ENCODE peak calls at places on chromosomes 4 and X, in five cellular contexts. G is suprapubic skin, C is endothelial cell of umbilical vein, L is fibroblast of the aortic adventitia, K is left lung. A is an unnamed sample.
A peak's percentile ranks its signal among the peaks of the same experiment; 100 is the strongest.

GRCh38 chr4:3013839-3014350 is 50.5 kb downstream of the GRK4 start:
- DNase-seq in G (peak; percentile 11), C (no peak), L (no peak), K (no peak), A (peak; percentile 65)

GRCh38 chr4:95510877-95511276 is 37.9 kb downstream of the UNC5C start:
- DNase-seq in G (no peak), C (no peak), L (no peak), K (no peak), A (no peak)

GRCh38 chr4:106659386-106659785 is 290.8 kb upstream of the GIMD1 start:
- DNase-seq in G (no peak), C (no peak), L (peak; percentile 48), K (no peak), A (no peak)

GRCh38 chrX:75603833-75604232 is 81.0 kb upstream of the ZDHHC15 start:
- DNase-seq in G (no peak), C (peak; percentile 4), L (peak; percentile 40), K (no peak), A (no peak)

GRCh38 chrX:11409957-11410356 is 116.7 kb downstream of the AMELX start:
- DNase-seq in G (no peak), C (no peak), L (no peak), K (no peak), A (no peak)

GRCh38 chr4:173293663-173294062 is 40.5 kb downstream of the HMGB2 start:
- DNase-seq in G (no peak), C (no peak), L (no peak), K (no peak), A (no peak)

GRCh38 chrX:68114573-68115199 is 318.6 kb downstream of the OPHN1 start:
- DNase-seq in G (no peak), C (no peak), L (peak; percentile 27), K (no peak), A (no peak)

GRCh38 chrX:24684048-24684447 is 9.7 kb upstream of the POLA1 start:
- DNase-seq in G (no peak), C (no peak), L (no peak), K (no peak), A (no peak)

GRCh38 chr4:56187601-56188177 is 199.6 kb downstream of the AASDH start:
- DNase-seq in G (no peak), C (no peak), L (no peak), K (no peak), A (no peak)

GRCh38 chrX:134010690-134011089 is 25.3 kb upstream of the GPC3 start:
- DNase-seq in G (no peak), C (no peak), L (no peak), K (no peak), A (no peak)

GRCh38 chr4:173211838-173212237 is 43.2 kb downstream of the GALNT7 start:
- DNase-seq in G (no peak), C (peak; percentile 53), L (peak; percentile 55), K (no peak), A (no peak)

GRCh38 chr4:145061325-145061920 is 36.6 kb downstream of the ANAPC10 start:
- DNase-seq in G (no peak), C (peak; percentile 73), L (peak; percentile 85), K (no peak), A (no peak)
- TF ChIP-seq CTCF in G (no peak), C (no peak), L (peak; percentile 38), K (peak; percentile 47), A (no peak)

GRCh38 chr4:150140774-150141400 is 62.6 kb downstream of the DCLK2 start:
- DNase-seq in G (no peak), C (peak; percentile 80), L (peak; percentile 80), K (no peak), A (no peak)
- H3K4me3 ChIP-seq in G (no peak overlapping the region), C (no peak overlapping the region), L (no peak overlapping the region), K (no peak overlapping the region), A (no peak overlapping the region)

DNA sequence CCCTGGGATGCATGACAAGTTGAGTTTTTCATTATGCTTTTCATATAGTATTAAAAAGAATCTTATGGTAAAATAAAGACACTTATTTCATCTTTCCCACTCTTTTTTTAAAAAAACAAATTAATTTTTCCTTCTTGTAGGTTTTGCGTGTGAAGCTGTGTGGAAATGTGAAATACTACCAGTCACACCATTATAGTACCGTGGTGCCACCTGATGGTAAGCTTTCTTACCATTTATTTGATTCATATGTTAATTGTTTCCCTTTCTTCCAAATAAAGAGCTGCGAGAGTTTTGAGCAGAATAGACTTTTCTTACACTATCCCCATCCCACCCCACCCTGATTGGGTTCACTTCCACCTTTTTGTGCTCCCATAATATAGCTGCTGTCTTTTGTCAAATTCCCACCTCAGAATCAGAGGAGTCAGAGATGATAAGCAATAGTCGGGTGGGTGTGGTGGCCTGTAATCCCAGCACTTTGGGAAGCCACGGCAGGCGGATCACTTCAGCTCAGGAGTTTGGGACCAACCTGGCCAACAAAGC is 44.3 kb downstream of the CASP6 start:
- DNase-seq in G (no peak), C (peak; percentile 45), L (peak; percentile 40), K (no peak), A (no peak)
- TF ChIP-seq CTCF in G (no peak), C (no peak), L (no peak), K (no peak), A (no peak)

GRCh38 chr4:89836031-89836777 is 757 bp downstream of the SNCA start:
- DNase-seq in G (no peak), C (peak; percentile 42), L (no peak), K (no peak), A (no peak)
- H3K4me3 ChIP-seq in G (peak overlapping the region; percentile 62), C (peak overlapping the region; percentile 56), L (no peak overlapping the region), K (peak overlapping the region; percentile 51), A (peak overlapping the region; percentile 37)

DNA sequence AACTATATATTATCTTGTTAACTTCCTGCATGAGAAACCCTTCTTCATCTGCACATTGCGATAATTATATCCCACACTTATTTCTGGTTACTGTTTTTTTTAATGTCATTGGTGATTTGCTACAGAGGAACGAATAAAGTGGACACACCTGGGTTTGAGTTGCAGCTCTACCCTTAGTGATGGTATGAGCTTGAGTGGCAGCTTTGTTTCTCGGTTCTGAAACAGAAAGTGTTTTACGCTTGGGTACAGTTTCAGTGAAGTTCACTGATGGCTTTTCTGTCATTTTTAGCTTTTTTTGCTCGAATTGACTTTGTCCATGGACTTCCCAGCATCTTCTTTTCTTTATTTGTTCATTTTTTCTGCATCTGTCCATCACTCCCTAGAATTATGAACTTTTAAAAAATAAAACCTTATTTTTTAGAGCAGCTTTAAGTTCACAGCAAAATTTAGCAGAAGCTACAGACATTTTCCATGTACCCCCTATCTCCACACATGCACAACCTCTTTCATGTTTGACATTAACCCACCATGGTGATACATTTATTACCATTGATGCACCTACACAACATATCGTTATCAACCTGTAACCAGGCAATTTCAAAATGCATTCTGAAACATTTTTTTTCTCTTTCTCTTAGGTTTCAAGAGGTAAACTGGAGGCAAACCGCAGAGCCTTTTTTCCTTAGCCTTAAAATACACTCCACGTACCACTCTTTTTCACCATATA is 1041.6 kb upstream of the PRKX start:
- DNase-seq in G (no peak), C (no peak), L (no peak), K (no peak), A (no peak)
- TF ChIP-seq CTCF in G (no peak), C (no peak), L (no peak), K (no peak), A (no peak)

GRCh38 chr4:89307185-89307445 is 485 bp downstream of the GPRIN3 start:
- DNase-seq in G (no peak), C (no peak), L (no peak), K (no peak), A (no peak)

GRCh38 chr4:89306486-89307184 is 965 bp downstream of the GPRIN3 start:
- DNase-seq in G (no peak), C (no peak), L (no peak), K (no peak), A (no peak)

GRCh38 chr4:89307446-89308160 is at the start of gene GPRIN3:
- DNase-seq in G (peak; percentile 71), C (peak; percentile 62), L (no peak), K (peak; percentile 74), A (peak; percentile 86)

GRCh38 chr4:89305028-89305427 is 2.6 kb downstream of the GPRIN3 start:
- DNase-seq in G (no peak), C (no peak), L (no peak), K (no peak), A (no peak)

GRCh38 chr4:89305712-89306437 is 1.7 kb downstream of the GPRIN3 start:
- DNase-seq in G (no peak), C (peak; percentile 19), L (no peak), K (no peak), A (no peak)
- H3K4me3 ChIP-seq in G (peak overlapping the region; percentile 60), C (no peak overlapping the region), L (no peak overlapping the region), K (no peak overlapping the region), A (peak overlapping the region; percentile 77)

GRCh38 chrX:136162827-136163427 is 15.6 kb downstream of the FHL1 start:
- DNase-seq in G (no peak), C (peak; percentile 59), L (peak; percentile 61), K (no peak), A (no peak)
- TF ChIP-seq CTCF in G (peak; percentile 57), C (peak; percentile 71), L (peak; percentile 83), K (peak; percentile 46), A (peak; percentile 29)

DNA sequence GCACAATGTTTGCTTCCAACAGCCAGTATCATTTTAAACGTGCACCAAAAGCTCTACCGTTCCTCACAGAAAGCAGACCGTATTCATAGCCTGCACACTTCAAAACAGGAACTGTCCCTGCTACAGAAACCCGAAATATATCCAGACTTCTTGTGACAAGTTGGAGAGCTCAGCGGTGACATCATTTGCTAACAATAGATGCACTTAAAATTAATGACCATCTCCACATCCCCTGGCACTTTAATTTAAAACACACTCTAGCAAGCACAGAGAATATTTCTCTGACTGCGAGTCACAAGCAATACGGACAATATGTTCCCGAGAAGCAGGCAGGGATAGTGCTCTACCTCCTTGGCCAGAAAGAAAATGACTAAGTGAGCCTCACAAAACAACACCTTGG is 2.5 kb downstream of the NYX start:
- DNase-seq in G (no peak), C (peak; percentile 6), L (peak; percentile 40), K (no peak), A (no peak)
- H3K4me3 ChIP-seq in G (no peak overlapping the region), C (no peak overlapping the region), L (no peak overlapping the region), K (no peak overlapping the region), A (no peak overlapping the region)

GRCh38 chrX:136488706-136489105 is 959 bp downstream of the BRS3 start:
- DNase-seq in G (no peak), C (no peak), L (no peak), K (no peak), A (no peak)
- TF ChIP-seq CTCF in G (no peak), C (no peak), L (no peak), K (no peak), A (no peak)